ENCODE peak calls at places on chromosomes 5 and 9, in ten cellular contexts. One of them, this sample, is unnamed.

GRCh38 chr9:128823903-128824406 is 5.6 kb downstream of the SPOUT1 start:
- DNase-seq in left lung: no peak
- DNase-seq in MM.1S: no peak
- DNase-seq in pancreas: no peak
- DNase-seq in A549: no peak
- DNase-seq in Panc1: no peak
- DNase-seq in uterus: no peak
- DNase-seq in esophagus squamous epithelium: no peak
- DNase-seq in tibial nerve: no peak
- DNase-seq in sigmoid colon: no peak
- DNase-seq in this sample: no peak

GRCh38 chr5:102049517-102049916 is 246.6 kb downstream of the SLCO4C1 start:
- DNase-seq in A549: no peak
- DNase-seq in left lung: no peak
- DNase-seq in uterus: no peak
- DNase-seq in pancreas: no peak
- DNase-seq in sigmoid colon: no peak
- DNase-seq in Panc1: no peak
- DNase-seq in MM.1S: peak; percentile 56
- DNase-seq in esophagus squamous epithelium: no peak
- DNase-seq in tibial nerve: no peak
- DNase-seq in this sample: peak; percentile 34

GRCh38 chr5:140116716-140117115 is 2.8 kb downstream of the PURA start:
- DNase-seq in uterus: no peak
- DNase-seq in A549: peak; percentile 18
- DNase-seq in left lung: no peak
- DNase-seq in esophagus squamous epithelium: no peak
- DNase-seq in sigmoid colon: no peak
- DNase-seq in tibial nerve: no peak
- DNase-seq in Panc1: no peak
- DNase-seq in MM.1S: no peak
- DNase-seq in pancreas: no peak
- DNase-seq in this sample: no peak

GRCh38 chr5:119327018-119327417 is 28.8 kb upstream of the TNFAIP8 start:
- DNase-seq in pancreas: no peak
- DNase-seq in esophagus squamous epithelium: no peak
- DNase-seq in A549: no peak
- DNase-seq in tibial nerve: no peak
- DNase-seq in Panc1: no peak
- DNase-seq in left lung: no peak
- DNase-seq in uterus: no peak
- DNase-seq in MM.1S: no peak
- DNase-seq in sigmoid colon: no peak
- DNase-seq in this sample: no peak

GRCh38 chr9:33623658-33624586 is 99.9 kb downstream of the ANKRD18B start:
- DNase-seq in tibial nerve: peak; percentile 56
- DNase-seq in A549: peak; percentile 90
- DNase-seq in left lung: peak; percentile 47
- DNase-seq in MM.1S: peak; percentile 82
- DNase-seq in Panc1: peak; percentile 66
- DNase-seq in esophagus squamous epithelium: no peak
- DNase-seq in pancreas: peak; percentile 47
- DNase-seq in sigmoid colon: no peak
- DNase-seq in uterus: peak; percentile 45
- DNase-seq in this sample: peak; percentile 82

GRCh38 chr9:86303316-86303975 is 21.1 kb upstream of the ISCA1 start:
- DNase-seq in pancreas: no peak
- DNase-seq in tibial nerve: no peak
- DNase-seq in esophagus squamous epithelium: no peak
- DNase-seq in A549: no peak
- DNase-seq in left lung: no peak
- DNase-seq in MM.1S: no peak
- DNase-seq in sigmoid colon: no peak
- DNase-seq in uterus: no peak
- DNase-seq in Panc1: no peak
- DNase-seq in this sample: no peak

GRCh38 chr9:8140557-8140956 is 341.0 kb upstream of the DMAC1 start:
- DNase-seq in A549: no peak
- DNase-seq in uterus: no peak
- DNase-seq in esophagus squamous epithelium: no peak
- DNase-seq in left lung: no peak
- DNase-seq in MM.1S: no peak
- DNase-seq in pancreas: no peak
- DNase-seq in tibial nerve: no peak
- DNase-seq in Panc1: no peak
- DNase-seq in sigmoid colon: no peak
- DNase-seq in this sample: no peak

GRCh38 chr9:112747094-112747493 is 3.5 kb upstream of the SNX30 start:
- DNase-seq in A549: no peak
- DNase-seq in esophagus squamous epithelium: no peak
- DNase-seq in left lung: no peak
- DNase-seq in uterus: no peak
- DNase-seq in Panc1: no peak
- DNase-seq in tibial nerve: no peak
- DNase-seq in MM.1S: no peak
- DNase-seq in pancreas: no peak
- DNase-seq in sigmoid colon: no peak
- DNase-seq in this sample: no peak

GRCh38 chr9:71909887-71910601 is 949 bp downstream of the ABHD17B start:
- DNase-seq in esophagus squamous epithelium: no peak
- DNase-seq in uterus: peak; percentile 46
- DNase-seq in Panc1: no peak
- DNase-seq in A549: peak; percentile 46
- DNase-seq in tibial nerve: peak; percentile 38
- DNase-seq in MM.1S: peak; percentile 45
- DNase-seq in pancreas: peak; percentile 70
- DNase-seq in sigmoid colon: peak; percentile 79
- DNase-seq in left lung: peak; percentile 68
- DNase-seq in this sample: peak; percentile 58

DNA sequence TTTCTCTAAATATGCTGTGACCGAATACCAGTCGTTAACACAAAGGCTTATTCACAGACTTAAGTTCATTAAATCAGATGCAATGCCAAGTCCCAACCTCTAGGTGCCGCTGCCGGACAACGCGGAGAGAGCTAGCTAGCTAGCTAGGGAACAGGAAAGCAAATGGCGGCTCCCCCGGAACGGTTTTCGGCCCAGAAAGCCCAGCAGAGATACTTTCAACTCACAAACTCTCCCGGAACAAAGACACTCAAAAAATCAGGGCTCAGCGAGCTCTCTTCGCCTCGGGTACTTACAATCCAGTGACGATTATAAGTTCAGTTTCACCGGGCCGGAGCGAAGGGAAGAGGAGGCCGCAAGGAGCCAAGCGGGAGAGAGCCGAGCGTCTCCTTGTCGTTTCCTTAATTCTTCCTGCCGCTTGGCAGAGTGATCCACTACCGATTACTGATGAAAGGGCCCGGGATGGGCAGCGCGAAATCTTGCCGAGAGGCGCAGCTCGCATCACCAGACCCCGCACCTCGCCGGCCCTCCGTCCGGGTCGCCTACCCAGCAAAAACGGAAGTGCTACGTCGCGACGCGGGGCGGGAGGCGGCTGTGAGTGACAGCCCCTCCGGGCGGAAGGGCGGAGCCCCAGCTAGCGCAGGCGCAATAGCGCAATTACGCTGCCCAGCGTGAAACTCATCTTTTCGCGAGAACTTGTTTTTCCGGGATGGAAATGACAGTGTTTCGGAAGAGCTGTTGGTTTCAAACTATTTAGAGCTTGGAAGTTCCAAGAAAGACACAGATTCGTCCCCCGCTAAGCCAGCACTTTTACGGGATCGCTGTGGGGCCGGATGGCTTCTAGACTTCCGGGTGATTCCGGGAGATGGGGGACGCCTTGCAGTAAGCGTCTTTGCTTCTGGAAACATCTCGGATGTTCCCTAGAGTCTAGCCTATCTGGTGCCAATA is at the start of gene TAF7:
- DNase-seq in tibial nerve: peak; percentile 77
- DNase-seq in MM.1S: peak; percentile 96
- DNase-seq in esophagus squamous epithelium: peak; percentile 63
- DNase-seq in sigmoid colon: peak; percentile 93
- DNase-seq in pancreas: peak; percentile 93
- DNase-seq in left lung: peak; percentile 93
- DNase-seq in Panc1: peak; percentile 84
- DNase-seq in uterus: peak; percentile 86
- DNase-seq in A549: peak; percentile 75
- DNase-seq in this sample: peak; percentile 97
- H3K9me3 ChIP-seq in tibial nerve: peaks cover 87% of the 10 kb centered on the region
- H3K9me3 ChIP-seq in MM.1S: peaks cover 12% of the 10 kb centered on the region
- H3K9me3 ChIP-seq in esophagus squamous epithelium: peaks cover 86% of the 10 kb centered on the region
- H3K9me3 ChIP-seq in sigmoid colon: peaks cover 37% of the 10 kb centered on the region
- H3K9me3 ChIP-seq in pancreas: no peaks in the 10 kb centered on the region
- H3K9me3 ChIP-seq in left lung: peaks cover 6% of the 10 kb centered on the region
- H3K9me3 ChIP-seq in Panc1: peaks cover 45% of the 10 kb centered on the region
- H3K9me3 ChIP-seq in uterus: peaks cover 14% of the 10 kb centered on the region
- H3K9me3 ChIP-seq in A549: peaks cover 75% of the 10 kb centered on the region
- H3K9me3 ChIP-seq in this sample: peaks cover 53% of the 10 kb centered on the region

DNA sequence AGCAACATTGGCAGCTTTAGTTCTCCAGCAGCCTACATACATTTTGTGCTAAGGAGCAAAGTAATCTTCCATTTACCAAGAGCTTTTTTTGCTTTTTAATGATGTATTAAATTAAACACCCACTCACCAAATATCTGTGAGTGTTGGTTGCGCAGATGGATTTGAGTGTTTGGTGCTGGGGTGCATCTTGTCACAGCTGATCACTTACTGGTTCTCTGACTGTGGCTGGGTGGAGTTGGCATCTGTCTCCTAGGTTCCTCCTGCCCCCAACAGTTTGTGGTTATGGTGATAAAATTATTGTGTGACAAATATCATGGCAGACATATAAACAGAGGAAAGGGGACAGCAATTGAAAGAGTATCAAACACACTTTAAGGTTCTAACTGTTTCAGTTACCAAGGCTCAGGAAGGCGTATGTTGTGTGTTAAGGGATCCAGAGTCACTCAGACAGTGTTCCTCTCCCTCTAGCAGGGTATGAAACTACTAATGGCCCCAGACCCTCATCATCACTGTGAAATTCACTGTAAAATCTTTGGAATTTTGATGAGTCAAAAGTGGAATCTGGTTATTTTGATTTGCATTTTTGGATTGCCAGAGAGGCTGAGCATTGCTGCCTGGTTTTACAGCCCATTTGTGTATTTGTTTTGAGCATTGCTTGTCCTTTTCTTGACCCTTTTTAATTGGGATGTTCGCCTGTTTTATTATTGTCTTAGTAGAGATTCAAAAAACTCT is 81.7 kb downstream of the PDE8B start:
- DNase-seq in tibial nerve: no peak
- DNase-seq in sigmoid colon: no peak
- DNase-seq in pancreas: no peak
- DNase-seq in Panc1: no peak
- DNase-seq in MM.1S: no peak
- DNase-seq in A549: no peak
- DNase-seq in left lung: no peak
- DNase-seq in uterus: no peak
- DNase-seq in esophagus squamous epithelium: no peak
- DNase-seq in this sample: no peak
- H3K4me1 ChIP-seq in tibial nerve: no peaks in the 10 kb centered on the region
- H3K4me1 ChIP-seq in sigmoid colon: peaks cover 6% of the 10 kb centered on the region
- H3K4me1 ChIP-seq in pancreas: no peaks in the 10 kb centered on the region
- H3K4me1 ChIP-seq in Panc1: no peaks in the 10 kb centered on the region
- H3K4me1 ChIP-seq in MM.1S: no peaks in the 10 kb centered on the region
- H3K4me1 ChIP-seq in A549: peaks cover 11% of the 10 kb centered on the region
- H3K4me1 ChIP-seq in left lung: no peaks in the 10 kb centered on the region
- H3K4me1 ChIP-seq in uterus: no peaks in the 10 kb centered on the region
- H3K4me1 ChIP-seq in esophagus squamous epithelium: no peaks in the 10 kb centered on the region
- H3K4me1 ChIP-seq in this sample: no peaks in the 10 kb centered on the region

GRCh38 chr9:95265960-95266359 is 51.5 kb downstream of the FANCC start:
- DNase-seq in Panc1: no peak
- DNase-seq in tibial nerve: no peak
- DNase-seq in sigmoid colon: no peak
- DNase-seq in left lung: no peak
- DNase-seq in uterus: no peak
- DNase-seq in A549: no peak
- DNase-seq in MM.1S: no peak
- DNase-seq in esophagus squamous epithelium: no peak
- DNase-seq in pancreas: no peak
- DNase-seq in this sample: no peak

GRCh38 chr9:95270790-95271189 is 46.7 kb downstream of the FANCC start:
- DNase-seq in pancreas: no peak
- DNase-seq in Panc1: no peak
- DNase-seq in uterus: no peak
- DNase-seq in MM.1S: no peak
- DNase-seq in tibial nerve: no peak
- DNase-seq in left lung: no peak
- DNase-seq in sigmoid colon: no peak
- DNase-seq in esophagus squamous epithelium: no peak
- DNase-seq in A549: no peak
- DNase-seq in this sample: no peak

GRCh38 chr9:95264954-95265615 is 52.4 kb downstream of the FANCC start:
- DNase-seq in pancreas: no peak
- DNase-seq in Panc1: no peak
- DNase-seq in sigmoid colon: no peak
- DNase-seq in uterus: no peak
- DNase-seq in tibial nerve: no peak
- DNase-seq in esophagus squamous epithelium: no peak
- DNase-seq in left lung: no peak
- DNase-seq in MM.1S: no peak
- DNase-seq in A549: no peak
- DNase-seq in this sample: peak; percentile 48

GRCh38 chr9:95266649-95267048 is 50.9 kb downstream of the FANCC start:
- DNase-seq in uterus: no peak
- DNase-seq in sigmoid colon: no peak
- DNase-seq in tibial nerve: no peak
- DNase-seq in left lung: no peak
- DNase-seq in esophagus squamous epithelium: no peak
- DNase-seq in pancreas: no peak
- DNase-seq in Panc1: no peak
- DNase-seq in A549: no peak
- DNase-seq in MM.1S: no peak
- DNase-seq in this sample: no peak

DNA sequence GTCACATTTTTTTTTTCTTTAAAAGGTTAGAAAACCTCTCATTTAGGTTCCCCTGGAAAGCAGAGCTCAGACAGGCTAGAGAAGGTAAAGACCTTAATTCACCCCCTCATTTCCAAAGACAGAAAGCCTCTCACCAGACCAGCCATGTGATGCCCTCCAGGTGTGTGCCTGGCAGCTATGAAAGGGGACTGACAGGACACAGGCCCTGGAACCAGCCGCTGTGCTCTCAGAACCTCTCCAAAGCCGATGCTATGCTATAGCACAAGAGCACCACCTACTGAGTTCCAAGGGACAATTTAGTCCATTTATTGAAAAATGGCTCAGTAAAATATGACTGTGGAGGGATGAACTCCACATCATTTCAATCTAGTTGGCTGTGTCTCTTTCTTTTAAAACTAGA is 48.8 kb downstream of the FANCC start:
- DNase-seq in tibial nerve: no peak
- DNase-seq in esophagus squamous epithelium: no peak
- DNase-seq in pancreas: peak; percentile 60
- DNase-seq in Panc1: no peak
- DNase-seq in uterus: no peak
- DNase-seq in A549: peak; percentile 21
- DNase-seq in sigmoid colon: no peak
- DNase-seq in MM.1S: peak; percentile 21
- DNase-seq in left lung: no peak
- DNase-seq in this sample: peak; percentile 58
- TF ChIP-seq CTCF in tibial nerve: peak; percentile 25
- TF ChIP-seq CTCF in esophagus squamous epithelium: no peak
- TF ChIP-seq CTCF in pancreas: no peak
- TF ChIP-seq CTCF in Panc1: peak; percentile 58
- TF ChIP-seq CTCF in uterus: peak; percentile 23
- TF ChIP-seq CTCF in A549: peak; percentile 51
- TF ChIP-seq CTCF in sigmoid colon: no peak
- TF ChIP-seq CTCF in MM.1S: peak; percentile 29
- TF ChIP-seq CTCF in left lung: no peak
- TF ChIP-seq CTCF in this sample: peak; percentile 61

GRCh38 chr5:159668556-159668955 is 247.7 kb upstream of the ADRA1B start:
- DNase-seq in left lung: no peak
- DNase-seq in uterus: no peak
- DNase-seq in tibial nerve: no peak
- DNase-seq in pancreas: no peak
- DNase-seq in A549: no peak
- DNase-seq in sigmoid colon: no peak
- DNase-seq in esophagus squamous epithelium: no peak
- DNase-seq in MM.1S: no peak
- DNase-seq in Panc1: no peak
- DNase-seq in this sample: no peak
- H3K9me3 ChIP-seq in left lung: no peaks in the 10 kb centered on the region
- H3K9me3 ChIP-seq in uterus: no peaks in the 10 kb centered on the region
- H3K9me3 ChIP-seq in tibial nerve: peaks cover 13% of the 10 kb centered on the region
- H3K9me3 ChIP-seq in pancreas: no peaks in the 10 kb centered on the region
- H3K9me3 ChIP-seq in A549: no peaks in the 10 kb centered on the region
- H3K9me3 ChIP-seq in sigmoid colon: no peaks in the 10 kb centered on the region
- H3K9me3 ChIP-seq in esophagus squamous epithelium: peaks cover 11% of the 10 kb centered on the region
- H3K9me3 ChIP-seq in MM.1S: no peaks in the 10 kb centered on the region
- H3K9me3 ChIP-seq in Panc1: no peaks in the 10 kb centered on the region
- H3K9me3 ChIP-seq in this sample: no peaks in the 10 kb centered on the region